ENCODE peak calls at places on chromosomes 7 and 10, in four cellular contexts. M, D, T and V are unnamed samples.

GRCh38 chr7:128056901-128057300 is 25.7 kb upstream of the LRRC4 start:
- DNase-seq in M (no peak), D (no peak), T (no peak), V (no peak)

GRCh38 chr7:100476108-100476780 is 2.8 kb downstream of the TSC22D4 start:
- DNase-seq in M (no peak), D (no peak), T (no peak), V (no peak)

GRCh38 chr10:76973515-76974289 is 663.9 kb downstream of the KCNMA1 start:
- DNase-seq in M (no peak), D (no peak), T (no peak), V (no peak)

GRCh38 chr10:30747633-30748032 is 118.1 kb upstream of the LYZL2 start:
- DNase-seq in M (no peak), D (no peak), T (no peak), V (no peak)

GRCh38 chr7:41187322-41187721 is 515.6 kb downstream of the INHBA start:
- DNase-seq in M (no peak), D (no peak), T (no peak), V (no peak)

GRCh38 chr10:100470367-100470766 is 7.6 kb downstream of the WNT8B start:
- DNase-seq in M (no peak), D (no peak), T (no peak), V (no peak)

GRCh38 chr10:51918921-51919325 is 219.5 kb upstream of the CSTF2T start:
- DNase-seq in M (no peak), D (peak), T (no peak), V (no peak)

GRCh38 chr7:157233677-157234076 is 95.0 kb downstream of the UBE3C start:
- DNase-seq in M (no peak), D (no peak), T (no peak), V (no peak)

GRCh38 chr7:66713687-66714086 is 26.8 kb upstream of the RABGEF1 start:
- DNase-seq in M (no peak), D (no peak), T (no peak), V (no peak)

GRCh38 chr10:96360331-96360730 is 1.5 kb upstream of the OPALIN start:
- DNase-seq in M (no peak), D (peak), T (no peak), V (no peak)

GRCh38 chr7:36185732-36186131 is 32.7 kb downstream of the EEPD1 start:
- DNase-seq in M (no peak), D (no peak), T (no peak), V (no peak)

GRCh38 chr10:129853236-129853946 is 110.7 kb downstream of the EBF3 start:
- DNase-seq in M (no peak), D (no peak), T (no peak), V (no peak)

GRCh38 chr10:78911533-78912340 is 157.0 kb upstream of the ZMIZ1 start:
- DNase-seq in M (no peak), D (no peak), T (no peak), V (no peak)

GRCh38 chr7:3922175-3922635 is 621.2 kb downstream of the SDK1 start:
- DNase-seq in M (no peak), D (peak), T (peak), V (no peak)

GRCh38 chr7:104993217-104993857 is 20.7 kb upstream of the KMT2E start:
- DNase-seq in M (no peak), D (no peak), T (no peak), V (no peak)

GRCh38 chr10:45425628-45426563 is 51.9 kb downstream of the ALOX5 start:
- DNase-seq in M (no peak), D (peak), T (peak), V (no peak)

GRCh38 chr7:74304550-74304949 is 15.3 kb downstream of the CLIP2 start:
- DNase-seq in M (no peak), D (no peak), T (no peak), V (no peak)

GRCh38 chr7:44213872-44214595 is 13.3 kb downstream of the YKT6 start:
- DNase-seq in M (peak), D (peak), T (peak), V (no peak)

GRCh38 chr7:83842894-83843293 is 194.0 kb upstream of the SEMA3E start:
- DNase-seq in M (no peak), D (no peak), T (no peak), V (no peak)

GRCh38 chr10:7029672-7030071 is 381.2 kb downstream of the SFMBT2 start:
- DNase-seq in M (no peak), D (no peak), T (no peak), V (no peak)

GRCh38 chr10:7027237-7027912 is 383.5 kb downstream of the SFMBT2 start:
- DNase-seq in M (no peak), D (no peak), T (no peak), V (no peak)

GRCh38 chr10:7027913-7028808 is 382.7 kb downstream of the SFMBT2 start:
- DNase-seq in M (no peak), D (no peak), T (no peak), V (no peak)

GRCh38 chr10:7030134-7030855 is 380.5 kb downstream of the SFMBT2 start:
- DNase-seq in M (no peak), D (no peak), T (no peak), V (no peak)

DNA sequence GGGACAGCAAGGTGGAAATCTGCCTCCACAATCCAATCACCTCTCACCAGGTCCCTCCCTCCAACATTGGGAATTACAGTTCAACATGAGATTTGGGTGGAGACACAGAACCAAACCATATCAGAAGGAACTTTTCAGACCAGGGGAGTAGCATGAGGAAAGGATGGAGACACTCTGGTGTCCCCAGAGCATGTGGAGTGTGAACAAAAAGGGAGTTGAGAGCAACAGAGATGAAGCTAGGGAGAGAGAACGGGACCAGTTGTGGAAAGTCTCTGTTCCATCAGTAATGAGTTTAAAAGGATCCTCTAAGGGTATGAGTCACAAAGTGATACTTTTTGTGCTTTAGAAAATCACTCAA is 382.0 kb downstream of the SFMBT2 start:
- DNase-seq in M (no peak), D (no peak), T (no peak), V (no peak)
- TF ChIP-seq CTCF in M (no peak), D (no peak), T (no peak), V (no peak)

GRCh38 chr7:33108591-33108930 is 643 bp downstream of the RP9 start:
- DNase-seq in M (no peak), D (no peak), T (peak), V (no peak)
- TF ChIP-seq CTCF in M (no peak), D (peak), T (no peak), V (peak)

DNA sequence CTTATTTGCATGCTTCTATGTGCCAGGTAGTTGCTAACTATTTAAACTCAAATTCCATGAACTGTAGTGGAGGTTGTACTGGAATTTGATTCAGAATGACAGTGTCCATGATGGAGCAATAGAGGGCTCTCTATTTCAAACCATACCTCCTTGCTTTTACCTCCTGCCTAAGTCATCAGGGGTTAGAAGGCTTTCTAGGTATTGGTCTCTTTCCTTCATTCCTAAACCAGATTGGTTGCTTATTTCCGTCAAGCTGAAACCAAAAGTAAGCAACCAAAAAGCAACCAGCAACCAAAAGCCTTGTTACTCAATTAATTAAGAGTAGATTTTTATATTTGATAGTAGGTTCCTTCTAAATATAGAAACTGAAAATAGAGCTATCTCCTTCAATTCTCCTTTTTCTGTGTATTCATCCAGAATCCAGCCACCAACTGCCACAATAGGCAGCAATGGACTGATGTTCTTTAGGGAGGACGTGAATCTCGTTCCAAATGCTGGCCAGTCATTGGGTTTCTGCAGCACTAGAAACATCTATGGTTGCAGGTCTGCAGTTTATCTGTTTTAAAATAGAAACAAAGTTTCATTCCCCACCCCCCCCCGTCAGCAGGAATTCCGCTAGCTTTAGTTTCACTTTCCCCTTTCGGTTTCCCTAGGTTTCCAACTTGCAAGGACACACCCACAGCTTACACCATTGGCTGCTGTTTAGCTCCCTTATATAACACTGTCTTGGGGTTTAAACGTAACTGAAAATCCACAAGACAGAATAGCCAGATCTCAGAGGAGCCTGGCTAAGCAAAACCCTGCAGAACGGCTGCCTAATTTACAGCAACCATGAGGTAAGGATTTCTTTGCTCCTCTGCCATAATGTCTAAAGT is at the start of gene IFIT1:
- DNase-seq in M (no peak), D (peak), T (no peak), V (no peak)
- TF ChIP-seq CTCF in M (no peak), D (no peak), T (no peak), V (no peak)

DNA sequence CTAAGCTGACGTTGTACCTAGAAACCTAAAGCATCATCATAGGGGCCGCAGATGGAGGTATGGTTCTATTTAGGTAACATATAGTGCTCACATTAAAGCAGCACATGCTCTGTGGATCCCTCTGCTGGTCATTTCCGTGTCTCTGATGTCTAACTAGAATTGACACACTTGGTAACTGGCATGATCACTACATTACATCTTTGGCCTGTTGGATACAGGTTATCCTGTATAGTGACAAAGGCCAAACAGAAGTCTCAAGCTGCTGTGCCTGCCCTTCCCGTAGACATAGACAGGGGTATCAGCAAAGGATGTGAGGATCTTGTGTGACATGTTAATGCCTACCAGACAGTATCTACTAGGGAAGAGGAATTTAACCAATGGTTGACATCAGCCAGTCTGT is 51.2 kb downstream of the KIF5B start:
- DNase-seq in M (no peak), D (peak), T (peak), V (no peak)
- TF ChIP-seq CTCF in M (peak), D (peak), T (peak), V (no peak)

GRCh38 chr10:32189400-32190084 is 133.3 kb upstream of the KIF5B start:
- DNase-seq in M (no peak), D (peak), T (no peak), V (no peak)
- TF ChIP-seq CTCF in M (no peak), D (peak), T (no peak), V (peak)